ENCODE peak calls at places on chromosome 1, in eight cellular contexts. X is stimulated activated CD4-positive, alpha-beta T cell treated with anti-CD3 and anti-CD28 coated beads, Interleukin-12 subunit alpha, Interleukin-12 subunit beta, amount 100 ng/mL, for 4 hours; Z is mammary epithelial cell; T is SW480; J is C1 segment of cervical spinal cord; P is brain pericyte; L is T-helper 9 cell; V is HT-29. E is an unnamed sample.

GRCh38 chr1:56516539-56517252 is 62.7 kb downstream of the PLPP3 start:
- DNase-seq in J (no peak), P (no peak), X (no peak), L (no peak), Z (peak; percentile 92), V (peak; percentile 89), T (no peak), E (no peak)

GRCh38 chr1:92989253-92989652 is 28.0 kb upstream of the DIPK1A start:
- DNase-seq in P (no peak), L (no peak), T (no peak), Z (peak; percentile 32), V (no peak), X (no peak), J (no peak), E (no peak)

GRCh38 chr1:235329139-235329808 is 904 bp downstream of the GGPS1 start:
- DNase-seq in L (peak; percentile 38), V (peak; percentile 63), Z (no peak), T (peak; percentile 57), P (no peak), J (no peak), X (peak; percentile 23), E (peak; percentile 74)

GRCh38 chr1:203526572-203526971 is 32.6 kb downstream of the OPTC start:
- DNase-seq in T (no peak), J (no peak), V (no peak), Z (no peak), X (no peak), P (no peak), L (no peak), E (no peak)

GRCh38 chr1:111603979-111604378 is 15.6 kb upstream of the RAP1A start:
- DNase-seq in L (peak; percentile 59), J (no peak), Z (no peak), V (no peak), P (no peak), X (peak; percentile 56), T (no peak), E (peak; percentile 86)

GRCh38 chr1:95375201-95375600 is 141.2 kb downstream of the RWDD3 start:
- DNase-seq in J (no peak), T (no peak), Z (no peak), X (no peak), L (no peak), P (no peak), V (no peak), E (no peak)

GRCh38 chr1:53195211-53195909 is 1.3 kb upstream of the CPT2 start:
- DNase-seq in V (no peak), P (no peak), J (no peak), X (no peak), L (no peak), T (no peak), Z (no peak), E (no peak)

GRCh38 chr1:180084867-180085266 is 69.8 kb upstream of the QSOX1 start:
- DNase-seq in V (no peak), J (no peak), T (no peak), X (no peak), P (no peak), Z (no peak), L (no peak), E (no peak)

GRCh38 chr1:2530501-2531361 is 668 bp upstream of the HES5 start:
- DNase-seq in V (peak; percentile 82), J (no peak), X (no peak), Z (no peak), L (no peak), P (no peak), T (peak; percentile 65), E (no peak)